ENCODE peak calls at places on chromosomes 16 and 17, in six cellular contexts. F is activated CD8-positive, alpha-beta T cell treated with anti-CD3 and anti-CD28 coated beads for 36 hours; Q is neural crest cell; H is GM20000; T is cardiac fibroblast; C is Panc1. D is an unnamed sample.

GRCh38 chr17:79362996-79363305 is 247.9 kb downstream of the RBFOX3 start:
- DNase-seq in H (no peak), C (no peak), T (no peak), Q (no peak), F (no peak), D (no peak)

GRCh38 chr17:38749222-38750043 is 1.3 kb upstream of the PCGF2 start:
- DNase-seq in C (no peak), T (peak), Q (peak), H (peak), F (no peak), D (peak)

GRCh38 chr17:57888311-57889216 is 38.7 kb upstream of the MRPS23 start:
- DNase-seq in T (no peak), Q (no peak), F (no peak), H (no peak), C (no peak), D (no peak)

GRCh38 chr16:5058476-5058875 is 7.3 kb downstream of the C16orf89 start:
- DNase-seq in H (peak), F (no peak), T (peak), C (no peak), Q (peak), D (peak)

GRCh38 chr16:75024591-75024990 is 25.8 kb downstream of the ZNRF1 start:
- DNase-seq in F (no peak), T (no peak), Q (no peak), C (no peak), H (no peak), D (no peak)

GRCh38 chr17:77206125-77206523 is 65.4 kb downstream of the SEC14L1 start:
- DNase-seq in C (no peak), H (no peak), Q (no peak), T (no peak), F (no peak), D (no peak)

GRCh38 chr17:28174352-28175046 is 132.0 kb downstream of the NLK start:
- DNase-seq in Q (no peak), C (no peak), H (peak), F (peak), T (peak), D (no peak)

GRCh38 chr17:51097708-51098446 is 22.8 kb downstream of the SPAG9 start:
- DNase-seq in Q (no peak), F (no peak), T (no peak), H (no peak), C (no peak), D (no peak)

GRCh38 chr16:90026135-90026534 is 6.9 kb upstream of the DBNDD1 start:
- DNase-seq in T (no peak), C (no peak), H (no peak), Q (no peak), F (no peak), D (no peak)

GRCh38 chr16:46932802-46933201 is 40.7 kb downstream of the DNAJA2 start:
- DNase-seq in C (no peak), H (no peak), Q (no peak), T (no peak), F (no peak), D (no peak)

GRCh38 chr17:59361386-59361785 is 29.9 kb downstream of the YPEL2 start:
- DNase-seq in F (peak), C (no peak), T (peak), H (no peak), Q (no peak), D (no peak)

GRCh38 chr17:8825802-8826201 is 26.6 kb upstream of the MFSD6L start:
- DNase-seq in F (no peak), C (no peak), H (no peak), Q (no peak), T (no peak), D (no peak)

GRCh38 chr17:61399131-61400057 is at the start of gene TBX2:
- DNase-seq in H (peak), C (no peak), T (peak), F (no peak), Q (peak), D (peak)

GRCh38 chr16:10940501-10941079 is 1.7 kb downstream of the DEXI start:
- DNase-seq in F (peak), Q (no peak), T (no peak), C (no peak), H (no peak), D (peak)

GRCh38 chr17:43669971-43670644 is 8.4 kb upstream of the MEOX1 start:
- DNase-seq in F (peak), T (no peak), C (no peak), H (no peak), Q (no peak), D (no peak)

GRCh38 chr16:17161034-17161433 is 309.7 kb downstream of the XYLT1 start:
- DNase-seq in F (no peak), H (no peak), C (no peak), Q (peak), T (no peak), D (peak)

GRCh38 chr17:9386401-9386800 is 189.2 kb downstream of the STX8 start:
- DNase-seq in H (no peak), Q (no peak), C (no peak), F (no peak), T (peak), D (no peak)

GRCh38 chr16:83206426-83206825 is 579.7 kb downstream of the CDH13 start:
- DNase-seq in F (no peak), H (no peak), C (no peak), Q (no peak), T (peak), D (no peak)

GRCh38 chr16:49854227-49855203 is 1.4 kb downstream of the ZNF423 start:
- DNase-seq in H (no peak), T (peak), F (peak), Q (peak), C (no peak), D (peak)

GRCh38 chr17:8397636-8398035 is at the start of gene RNF222:
- DNase-seq in T (no peak), F (no peak), Q (no peak), H (no peak), C (no peak), D (no peak)

DNA sequence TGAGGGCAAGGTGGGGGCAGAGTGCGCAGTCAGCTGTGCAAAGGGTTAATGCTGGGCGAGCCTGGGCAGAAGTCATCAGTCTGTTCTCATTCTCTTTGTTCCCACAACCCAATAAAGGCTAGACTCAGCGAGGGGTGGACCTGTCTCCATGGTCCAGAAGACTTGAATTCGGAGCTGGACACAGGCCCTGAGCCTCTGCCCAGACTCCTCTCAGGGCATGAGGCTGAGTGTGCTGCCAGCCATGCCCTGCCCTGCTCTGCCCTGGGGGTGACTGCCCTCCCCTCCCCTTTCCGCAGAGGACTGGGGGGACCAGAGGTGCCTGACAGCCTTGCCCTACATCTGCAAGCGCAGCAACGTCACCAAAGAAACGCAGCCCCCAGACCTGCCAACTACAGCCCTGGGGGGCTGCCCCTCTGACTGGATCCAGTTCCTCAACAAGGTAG is 54.5 kb downstream of the MRC2 start:
- DNase-seq in F (no peak), C (no peak), T (no peak), H (no peak), Q (no peak), D (no peak)
- TF ChIP-seq CTCF in F (no peak), C (no peak), T (no peak), H (no peak), Q (no peak), D (no peak)

GRCh38 chr17:63568563-63568962 is 18.3 kb downstream of the DCAF7 start:
- DNase-seq in Q (no peak), H (no peak), F (no peak), C (no peak), T (no peak), D (no peak)

GRCh38 chr17:63578769-63579111 is 22.0 kb upstream of the TACO1 start:
- DNase-seq in F (no peak), T (no peak), C (no peak), Q (no peak), H (no peak), D (no peak)

GRCh38 chr17:63571632-63572310 is 21.5 kb downstream of the DCAF7 start:
- DNase-seq in Q (no peak), C (no peak), T (peak), H (no peak), F (no peak), D (no peak)

GRCh38 chr17:63578027-63578768 is 22.5 kb upstream of the TACO1 start:
- DNase-seq in Q (no peak), T (no peak), C (no peak), H (no peak), F (no peak), D (no peak)

GRCh38 chr17:63573634-63574033 is 23.4 kb downstream of the DCAF7 start:
- DNase-seq in H (no peak), C (no peak), Q (no peak), F (no peak), T (no peak), D (no peak)
- TF ChIP-seq CTCF in H (no peak), C (peak), Q (peak), F (no peak), T (peak), D (peak)

GRCh38 chr17:54932711-54933110 is 32.1 kb downstream of the TOM1L1 start:
- DNase-seq in Q (no peak), C (no peak), H (no peak), F (no peak), T (no peak), D (no peak)
- TF ChIP-seq CTCF in Q (no peak), C (no peak), H (no peak), F (no peak), T (no peak), D (no peak)

DNA sequence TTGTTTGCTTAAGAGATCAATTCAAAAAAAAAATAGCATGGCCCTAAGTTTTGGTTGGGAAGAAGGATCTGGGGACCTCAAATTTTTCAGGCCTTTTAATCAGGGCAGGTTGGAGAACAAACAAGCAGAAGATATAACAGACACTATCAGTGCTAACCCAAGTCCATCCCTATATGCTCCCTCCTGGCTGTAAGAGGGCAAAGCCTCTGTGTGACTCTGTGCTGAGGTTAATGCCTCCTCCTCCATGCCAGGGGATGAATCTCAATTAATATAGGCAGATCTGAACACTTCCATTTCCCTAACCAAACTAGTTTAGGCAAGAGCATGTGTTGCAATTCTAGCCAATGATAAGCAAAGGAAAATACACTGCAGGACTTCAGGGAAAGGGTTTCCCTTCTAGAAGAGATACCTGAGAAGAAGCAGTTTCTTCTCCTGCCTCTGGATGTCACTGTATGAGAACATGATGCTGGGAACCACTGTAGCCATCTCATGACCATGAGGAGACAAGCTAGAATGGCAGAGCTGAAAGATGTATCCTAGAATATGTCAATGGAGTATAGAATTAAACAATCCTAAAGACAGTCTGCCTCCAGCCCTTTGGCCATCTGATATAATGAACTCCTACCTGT is 76.0 kb downstream of the CHD9NB start:
- DNase-seq in H (peak), F (no peak), Q (no peak), T (peak), C (no peak), D (no peak)
- TF ChIP-seq CTCF in H (peak), F (no peak), Q (peak), T (peak), C (peak), D (no peak)

GRCh38 chr16:55623640-55624039 is 32.1 kb upstream of the SLC6A2 start:
- DNase-seq in F (no peak), T (no peak), C (peak), H (no peak), Q (no peak), D (no peak)

GRCh38 chr16:55622302-55622701 is 33.5 kb upstream of the SLC6A2 start:
- DNase-seq in Q (no peak), F (no peak), T (no peak), C (no peak), H (no peak), D (no peak)

GRCh38 chr16:55624696-55625095 is 31.1 kb upstream of the SLC6A2 start:
- DNase-seq in F (no peak), T (no peak), Q (no peak), H (no peak), C (no peak), D (no peak)

GRCh38 chr16:55621771-55622170 is 34.0 kb upstream of the SLC6A2 start:
- DNase-seq in C (no peak), F (no peak), Q (no peak), H (no peak), T (no peak), D (no peak)

GRCh38 chr16:55622930-55623561 is 32.7 kb upstream of the SLC6A2 start:
- DNase-seq in C (peak), Q (no peak), F (no peak), H (no peak), T (peak), D (peak)
- TF ChIP-seq CTCF in C (peak), Q (peak), F (no peak), H (no peak), T (no peak), D (peak)

GRCh38 chr16:85542548-85542927 is 70.6 kb upstream of the GSE1 start:
- DNase-seq in T (no peak), F (no peak), H (peak), C (no peak), Q (no peak), D (peak)

GRCh38 chr16:85545227-85545818 is 67.8 kb upstream of the GSE1 start:
- DNase-seq in T (no peak), Q (no peak), H (no peak), F (no peak), C (no peak), D (no peak)

GRCh38 chr16:85543536-85543935 is 69.6 kb upstream of the GSE1 start:
- DNase-seq in C (no peak), F (no peak), T (no peak), Q (no peak), H (no peak), D (no peak)

GRCh38 chr16:85543998-85544397 is 69.1 kb upstream of the GSE1 start:
- DNase-seq in C (no peak), Q (no peak), T (no peak), F (no peak), H (no peak), D (no peak)

DNA sequence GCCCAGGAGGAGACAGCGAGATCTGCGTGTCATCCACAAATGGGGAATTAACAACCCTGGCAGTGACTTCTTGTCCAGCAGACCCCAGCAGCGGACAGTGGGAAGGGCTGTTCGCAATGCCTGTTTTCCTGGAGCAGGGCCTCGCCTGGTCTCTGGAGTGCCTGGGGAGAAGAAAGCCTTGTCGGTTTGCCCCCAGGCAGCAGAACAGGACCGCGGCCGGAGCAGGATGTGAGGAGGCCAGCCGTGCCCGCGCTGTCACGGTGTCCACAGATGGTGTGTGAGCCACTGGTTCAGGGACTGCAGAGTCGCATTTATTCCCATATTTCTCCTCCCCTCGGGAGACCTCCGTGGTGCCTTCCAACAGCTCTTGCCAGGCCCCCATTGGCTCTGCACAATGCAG is 68.5 kb upstream of the GSE1 start:
- DNase-seq in C (no peak), H (no peak), F (no peak), T (no peak), Q (no peak), D (peak)
- TF ChIP-seq CTCF in C (no peak), H (no peak), F (no peak), T (no peak), Q (no peak), D (no peak)

DNA sequence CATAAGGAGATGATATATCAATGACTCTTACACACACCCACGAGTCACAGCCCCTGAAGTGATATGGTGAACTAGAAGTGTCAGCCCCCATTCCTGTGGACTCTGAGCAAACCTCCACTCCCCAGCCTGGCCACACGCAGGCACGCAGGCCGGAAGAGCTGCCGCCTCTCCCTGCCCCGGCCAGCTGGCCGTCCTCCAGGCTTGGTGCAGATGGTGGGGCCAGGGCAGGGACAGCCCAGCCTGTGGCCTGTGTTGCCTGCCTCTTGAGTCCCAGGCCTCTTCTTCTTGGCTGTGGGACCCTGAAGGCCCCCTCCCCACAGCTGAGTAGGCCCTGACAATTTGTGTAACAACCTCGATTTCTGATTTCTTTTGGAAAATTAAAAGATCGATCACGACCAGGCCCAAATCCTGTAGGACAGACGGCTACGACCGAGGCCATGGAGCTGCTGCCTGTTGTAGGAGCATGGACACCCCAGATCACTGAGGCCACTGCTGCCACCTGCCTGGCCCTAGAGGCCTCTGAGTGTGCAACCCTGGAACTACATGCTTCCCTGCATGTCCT is 10.0 kb upstream of the MPRIP start:
- DNase-seq in C (no peak), H (no peak), Q (no peak), T (peak), F (no peak), D (peak)
- TF ChIP-seq CTCF in C (no peak), H (no peak), Q (no peak), T (no peak), F (no peak), D (no peak)

GRCh38 chr17:29933379-29933778 is 3.4 kb upstream of the SSH2 start:
- DNase-seq in H (no peak), T (peak), Q (no peak), C (no peak), F (no peak), D (no peak)
- TF ChIP-seq CTCF in H (no peak), T (peak), Q (no peak), C (peak), F (no peak), D (no peak)

DNA sequence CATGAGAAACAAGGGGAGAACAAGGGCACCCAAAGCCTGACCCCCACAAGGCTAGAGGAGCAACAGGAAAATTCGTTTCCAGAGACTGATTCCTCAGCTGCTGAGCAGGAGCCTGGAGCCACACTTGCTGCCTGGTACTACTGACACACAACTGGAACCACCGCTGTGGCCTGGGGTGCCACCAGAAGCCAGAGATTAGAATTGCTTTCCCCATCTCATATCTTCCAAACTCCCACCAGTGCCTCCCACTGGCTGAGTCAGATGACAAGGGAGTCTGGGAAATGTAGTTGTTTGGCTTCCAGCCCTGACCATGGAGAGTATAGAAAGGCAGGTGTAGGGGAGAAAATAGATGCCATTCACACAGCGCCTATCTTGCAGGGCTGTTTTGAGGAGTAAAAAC is 4.1 kb upstream of the TMEM11 start:
- DNase-seq in T (no peak), F (peak), H (no peak), Q (no peak), C (no peak), D (no peak)
- TF ChIP-seq CTCF in T (no peak), F (no peak), H (no peak), Q (no peak), C (no peak), D (no peak)

GRCh38 chr16:20818929-20819585 is 12.7 kb downstream of the REXO5 start:
- DNase-seq in H (no peak), Q (no peak), C (no peak), T (no peak), F (no peak), D (no peak)

GRCh38 chr16:20826039-20826566 is 19.8 kb downstream of the REXO5 start:
- DNase-seq in Q (no peak), C (no peak), H (no peak), T (peak), F (no peak), D (no peak)

GRCh38 chr16:20822451-20823128 is 16.3 kb downstream of the REXO5 start:
- DNase-seq in T (no peak), Q (no peak), C (no peak), H (no peak), F (no peak), D (no peak)

DNA sequence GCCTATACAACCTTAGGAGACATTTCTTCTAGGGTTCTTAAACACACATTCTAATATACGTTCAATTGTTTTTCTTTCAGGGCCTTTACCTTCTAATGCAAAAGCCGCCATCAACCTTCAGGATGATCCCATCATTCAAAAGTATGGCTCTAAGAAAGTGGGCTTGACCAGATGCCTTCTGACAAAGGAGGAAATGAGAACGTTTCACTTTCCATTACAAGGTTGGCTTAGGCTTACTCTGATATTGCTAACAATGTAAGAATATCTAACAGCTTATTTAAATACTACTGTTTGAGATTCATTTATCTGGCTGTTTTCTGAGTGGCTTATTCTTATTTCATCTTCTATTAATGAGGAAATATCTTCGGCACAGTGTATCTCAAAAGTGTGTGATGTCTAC is 15.4 kb downstream of the REXO5 start:
- DNase-seq in T (no peak), Q (no peak), C (no peak), H (no peak), F (no peak), D (no peak)
- TF ChIP-seq CTCF in T (no peak), Q (no peak), C (no peak), H (no peak), F (no peak), D (no peak)